ENCODE peak calls at places on chromosomes 2 and 18, in nine cellular contexts. I, L, W, V, H, S, P, Y and T are unnamed samples.

GRCh38 chr2:225318440-225318839 is 81.1 kb upstream of the NYAP2 start:
- DNase-seq in I (no peak), L (no peak), W (no peak), V (no peak), H (no peak), S (no peak), P (no peak), Y (no peak), T (no peak)

GRCh38 chr2:10864888-10865551 is 46.7 kb upstream of the KCNF1 start:
- DNase-seq in I (no peak), L (no peak), W (no peak), V (no peak), H (no peak), S (no peak), P (no peak), Y (no peak), T (no peak)

GRCh38 chr2:37365669-37366068 is 21.2 kb downstream of the QPCT start:
- DNase-seq in I (no peak), L (no peak), W (no peak), V (no peak), H (peak), S (no peak), P (no peak), Y (no peak), T (no peak)

GRCh38 chr2:10338242-10339188 is 35.8 kb downstream of the HPCAL1 start:
- DNase-seq in I (no peak), L (no peak), W (no peak), V (no peak), H (no peak), S (no peak), P (no peak), Y (no peak), T (no peak)

GRCh38 chr2:238869293-238870124 is 21.6 kb downstream of the TWIST2 start:
- DNase-seq in I (no peak), L (peak), W (no peak), V (no peak), H (peak), S (no peak), P (no peak), Y (no peak), T (no peak)

GRCh38 chr2:197904446-197904845 is 100.1 kb downstream of the PLCL1 start:
- DNase-seq in I (peak), L (no peak), W (no peak), V (no peak), H (no peak), S (no peak), P (no peak), Y (no peak), T (no peak)

GRCh38 chr18:35835838-35836237 is 136.6 kb upstream of the RMP24 start:
- DNase-seq in I (no peak), L (no peak), W (no peak), V (no peak), H (no peak), S (no peak), P (no peak), Y (no peak), T (no peak)

GRCh38 chr18:45496746-45497145 is 118.5 kb upstream of the SLC14A2 start:
- DNase-seq in I (no peak), L (no peak), W (no peak), V (no peak), H (no peak), S (no peak), P (no peak), Y (no peak), T (no peak)

GRCh38 chr18:832085-832681 is 20.1 kb upstream of the YES1 start:
- DNase-seq in I (no peak), L (peak), W (no peak), V (no peak), H (no peak), S (no peak), P (peak), Y (peak), T (peak)

GRCh38 chr2:5035134-5035533 is 657.0 kb upstream of the SOX11 start:
- DNase-seq in I (no peak), L (no peak), W (no peak), V (no peak), H (no peak), S (no peak), P (no peak), Y (no peak), T (no peak)

GRCh38 chr2:225122007-225122406 is 79.7 kb upstream of the DOCK10 start:
- DNase-seq in I (no peak), L (no peak), W (no peak), V (no peak), H (no peak), S (no peak), P (no peak), Y (no peak), T (no peak)

GRCh38 chr18:56067216-56067611 is 479.2 kb upstream of the TCF4 start:
- DNase-seq in I (no peak), L (no peak), W (no peak), V (peak), H (no peak), S (no peak), P (no peak), Y (no peak), T (no peak)

GRCh38 chr2:216742411-216742810 is 47.1 kb upstream of the IGFBP5 start:
- DNase-seq in I (no peak), L (peak), W (no peak), V (no peak), H (no peak), S (no peak), P (no peak), Y (no peak), T (no peak)

GRCh38 chr2:20099780-20100179 is 48.4 kb upstream of the LAPTM4A start:
- DNase-seq in I (no peak), L (no peak), W (no peak), V (no peak), H (no peak), S (no peak), P (no peak), Y (no peak), T (no peak)

GRCh38 chr2:172823451-172823850 is 87.8 kb downstream of the RAPGEF4 start:
- DNase-seq in I (no peak), L (no peak), W (no peak), V (no peak), H (peak), S (peak), P (no peak), Y (no peak), T (no peak)

GRCh38 chr2:238286551-238286950 is 1.9 kb downstream of the PER2 start:
- DNase-seq in I (no peak), L (peak), W (peak), V (peak), H (peak), S (no peak), P (no peak), Y (peak), T (no peak)

GRCh38 chr2:70703900-70704549 is 64.0 kb downstream of the ADD2 start:
- DNase-seq in I (no peak), L (peak), W (no peak), V (no peak), H (peak), S (no peak), P (no peak), Y (peak), T (no peak)

GRCh38 chr2:222451270-222451674 is 26.9 kb downstream of the SGPP2 start:
- DNase-seq in I (no peak), L (no peak), W (no peak), V (no peak), H (peak), S (no peak), P (no peak), Y (no peak), T (no peak)

GRCh38 chr18:63708650-63709049 is 5.9 kb downstream of the SERPINB11 start:
- DNase-seq in I (no peak), L (peak), W (no peak), V (no peak), H (peak), S (peak), P (no peak), Y (no peak), T (no peak)

GRCh38 chr2:25312958-25313710 is 28.6 kb downstream of the DNMT3A start:
- DNase-seq in I (no peak), L (no peak), W (no peak), V (no peak), H (no peak), S (no peak), P (no peak), Y (no peak), T (no peak)